ENCODE peak calls at places on chromosome 19, in six cellular contexts. W, M, H, B, I and T are unnamed samples.
A peak's percentile ranks its signal among the peaks of the same experiment; 100 is the strongest.

GRCh38 chr19:708154-709141 is at the start of gene PALM:
- DNase-seq in W (peak; percentile 29), M (peak; percentile 80), H (peak; percentile 58), B (peak; percentile 56), I (no peak), T (no peak)

GRCh38 chr19:7871280-7871529 is 3.0 kb downstream of the PRR36 start:
- DNase-seq in W (no peak), M (no peak), H (no peak), B (no peak), I (no peak), T (no peak)

GRCh38 chr19:15551183-15552004 is 43.1 kb downstream of the CYP4F22 start:
- DNase-seq in W (peak; percentile 40), M (no peak), H (peak; percentile 25), B (no peak), I (peak; percentile 63), T (peak; percentile 14)

GRCh38 chr19:49591731-49592485 is 926 bp downstream of the PRR12 start:
- DNase-seq in W (peak; percentile 40), M (peak; percentile 71), H (peak; percentile 46), B (no peak), I (peak; percentile 40), T (peak; percentile 38)

GRCh38 chr19:14943601-14944000 is 2.3 kb downstream of the OR7C2 start:
- DNase-seq in W (no peak), M (no peak), H (no peak), B (no peak), I (no peak), T (no peak)

GRCh38 chr19:1113278-1113985 is 9.6 kb downstream of the GPX4 start:
- DNase-seq in W (peak; percentile 97), M (peak; percentile 95), H (peak; percentile 98), B (peak; percentile 88), I (peak; percentile 82), T (peak; percentile 90)

GRCh38 chr19:49861127-49861526 is 6.2 kb downstream of the PNKP start:
- DNase-seq in W (peak; percentile 78), M (no peak), H (peak; percentile 48), B (no peak), I (no peak), T (no peak)

GRCh38 chr19:15291089-15291488 is 41.2 kb downstream of the BRD4 start:
- DNase-seq in W (no peak), M (no peak), H (no peak), B (no peak), I (no peak), T (no peak)

GRCh38 chr19:34018546-34018945 is 153.8 kb upstream of the LSM14A start:
- DNase-seq in W (no peak), M (no peak), H (no peak), B (no peak), I (no peak), T (no peak)

GRCh38 chr19:49906879-49907564 is 10.3 kb upstream of the IL4I1 start:
- DNase-seq in W (no peak), M (no peak), H (no peak), B (no peak), I (no peak), T (no peak)

GRCh38 chr19:42567567-42567966 is 27.2 kb downstream of the CEACAM8 start:
- DNase-seq in W (no peak), M (no peak), H (no peak), B (no peak), I (no peak), T (no peak)

GRCh38 chr19:17803264-17803896 is 8.4 kb downstream of the B3GNT3 start:
- DNase-seq in W (no peak), M (peak; percentile 1), H (peak; percentile 20), B (no peak), I (peak; percentile 54), T (no peak)

GRCh38 chr19:21934131-21934530 is 76.6 kb downstream of the ZNF208 start:
- DNase-seq in W (no peak), M (no peak), H (no peak), B (no peak), I (no peak), T (no peak)

GRCh38 chr19:35458821-35459391 is 10.8 kb downstream of the FFAR2 start:
- DNase-seq in W (peak; percentile 72), M (no peak), H (no peak), B (no peak), I (no peak), T (no peak)
- H3K27ac ChIP-seq in W (peak overlapping the region; percentile 41), M (no peak overlapping the region), H (no peak overlapping the region), B (no peak overlapping the region), I (no peak overlapping the region), T (no peak overlapping the region)

DNA sequence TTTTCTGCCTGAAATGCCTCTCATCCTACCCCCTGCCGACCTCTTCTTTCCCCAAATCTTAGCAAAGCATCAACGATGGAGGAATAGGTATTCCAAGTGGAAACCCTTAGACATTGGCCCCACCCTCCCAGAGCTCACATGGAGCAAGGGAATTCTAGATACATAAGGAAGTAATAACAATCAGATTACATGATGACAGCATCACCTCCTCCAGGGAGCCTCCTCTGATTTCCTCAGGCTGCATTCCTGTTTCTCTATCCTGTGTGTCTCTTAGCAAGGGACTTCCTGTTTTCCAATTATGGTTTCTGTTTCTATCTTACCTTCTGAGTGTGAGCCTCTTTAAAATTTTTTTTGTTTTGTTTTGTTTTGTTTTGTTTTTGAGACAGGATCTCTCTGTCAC is 246.6 kb downstream of the TSHZ3 start:
- DNase-seq in W (no peak), M (no peak), H (no peak), B (no peak), I (no peak), T (no peak)
- H3K27ac ChIP-seq in W (no peak overlapping the region), M (no peak overlapping the region), H (no peak overlapping the region), B (no peak overlapping the region), I (no peak overlapping the region), T (no peak overlapping the region)

GRCh38 chr19:36331353-36332228 is 47.4 kb downstream of the ZFP14 start:
- DNase-seq in W (peak; percentile 64), M (peak; percentile 97), H (peak; percentile 80), B (peak; percentile 94), I (peak; percentile 53), T (peak; percentile 98)
- H3K27ac ChIP-seq in W (no peak overlapping the region), M (no peak overlapping the region), H (peak overlapping the region; percentile 27), B (peak overlapping the region; percentile 67), I (no peak overlapping the region), T (peak overlapping the region; percentile 61)

GRCh38 chr19:12953456-12954149 is 3.4 kb downstream of the GADD45GIP1 start:
- DNase-seq in W (no peak), M (no peak), H (no peak), B (no peak), I (no peak), T (no peak)

GRCh38 chr19:12956446-12957388 is at the start of gene GADD45GIP1:
- DNase-seq in W (peak; percentile 79), M (peak; percentile 89), H (peak; percentile 84), B (no peak), I (peak; percentile 78), T (peak; percentile 73)

GRCh38 chr19:12955996-12956395 is 1.0 kb downstream of the GADD45GIP1 start:
- DNase-seq in W (no peak), M (no peak), H (no peak), B (no peak), I (no peak), T (no peak)

GRCh38 chr19:12952488-12953455 is 4.3 kb downstream of the GADD45GIP1 start:
- DNase-seq in W (no peak), M (no peak), H (no peak), B (no peak), I (no peak), T (peak; percentile 87)

DNA sequence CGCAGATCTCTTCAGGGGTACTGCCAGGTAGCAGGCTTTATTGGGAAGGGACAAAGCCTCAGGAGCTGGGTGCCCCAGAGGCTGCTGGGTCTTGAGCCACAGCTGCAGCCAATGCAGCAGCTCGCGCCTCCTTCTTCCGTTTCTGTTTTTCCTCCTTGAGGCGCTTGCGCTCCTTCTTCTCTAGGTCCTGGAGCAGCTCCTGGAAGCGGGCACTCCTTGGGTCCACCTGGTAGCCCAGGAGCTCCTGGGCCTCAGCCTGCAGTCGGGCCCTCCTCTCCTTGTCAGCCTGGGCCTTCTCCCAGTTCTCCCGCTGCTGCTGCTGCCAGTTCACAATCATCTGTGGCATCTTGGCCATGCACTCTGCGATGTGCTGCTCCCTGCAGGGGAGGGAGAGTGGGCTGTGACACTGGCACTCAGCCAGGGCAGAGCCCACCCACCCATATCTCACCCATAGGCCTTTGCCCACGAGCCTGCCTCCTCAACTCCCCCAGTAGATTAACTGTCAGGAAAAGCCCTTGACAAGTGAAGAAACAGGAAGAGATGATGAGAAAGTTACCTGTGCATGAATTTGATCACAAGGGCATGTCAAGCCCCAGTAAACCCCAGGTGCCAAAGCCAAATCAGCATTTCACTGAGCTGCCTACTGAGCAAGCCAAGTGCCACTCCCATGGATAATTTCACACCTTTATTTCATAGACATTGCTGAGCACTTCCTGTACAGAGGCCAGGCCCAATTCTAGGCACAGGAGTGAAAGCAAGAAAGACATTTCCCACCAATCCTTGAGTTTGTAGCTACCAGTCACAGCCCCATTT is 2.7 kb downstream of the GADD45GIP1 start:
- DNase-seq in W (no peak), M (no peak), H (no peak), B (no peak), I (no peak), T (no peak)
- H3K27ac ChIP-seq in W (no peak overlapping the region), M (no peak overlapping the region), H (no peak overlapping the region), B (no peak overlapping the region), I (no peak overlapping the region), T (peak overlapping the region; percentile 82)

GRCh38 chr19:41407271-41407670 is 9.7 kb downstream of the BCKDHA start:
- DNase-seq in W (no peak), M (peak; percentile 48), H (no peak), B (no peak), I (no peak), T (peak; percentile 44)
- H3K27ac ChIP-seq in W (peak overlapping the region; percentile 47), M (peak overlapping the region; percentile 42), H (peak overlapping the region; percentile 84), B (peak overlapping the region; percentile 57), I (no peak overlapping the region), T (no peak overlapping the region)